ENCODE peak calls at places on chromosomes 16 and 17, in six cellular contexts. M is H1, X is K562, S is GM12878, Z is HCT116, E is HepG2. B is an unnamed sample.

GRCh38 chr16:53131363-53132071 is 76.7 kb downstream of the CHD9 start:
- DNase-seq in E (peak), X (peak), Z (no peak), M (no peak), S (no peak), B (peak)

GRCh38 chr16:89924298-89924924 is 1.3 kb downstream of the TUBB3 start:
- DNase-seq in Z (no peak), E (peak), X (peak), S (no peak), M (peak), B (peak)

GRCh38 chr17:49022391-49022941 is 25.3 kb downstream of the IGF2BP1 start:
- DNase-seq in X (peak), S (no peak), E (peak), Z (no peak), M (peak), B (no peak)

GRCh38 chr16:3282103-3282746 is 1.1 kb upstream of the ZNF263 start:
- DNase-seq in Z (no peak), X (no peak), M (no peak), S (no peak), E (peak), B (peak)

GRCh38 chr16:11251525-11252481 is 4.2 kb downstream of the SOCS1 start:
- DNase-seq in M (no peak), S (no peak), E (no peak), X (no peak), Z (no peak), B (no peak)

GRCh38 chr17:27362909-27363308 is 69.0 kb downstream of the WSB1 start:
- DNase-seq in Z (no peak), S (no peak), E (no peak), M (no peak), X (no peak), B (no peak)

GRCh38 chr17:16945513-16946201 is 26.3 kb downstream of the TNFRSF13B start:
- DNase-seq in M (no peak), E (no peak), S (no peak), Z (peak), X (no peak), B (peak)

GRCh38 chr16:85554791-85555548 is 58.2 kb upstream of the GSE1 start:
- DNase-seq in E (no peak), X (peak), S (no peak), Z (no peak), M (no peak), B (no peak)

GRCh38 chr16:10599626-10600025 is 19.2 kb upstream of the EMP2 start:
- DNase-seq in S (no peak), Z (no peak), M (no peak), X (no peak), E (no peak), B (no peak)

GRCh38 chr16:79395631-79396030 is 204.9 kb downstream of the MAF start:
- DNase-seq in M (no peak), Z (no peak), S (no peak), E (no peak), X (no peak), B (no peak)

GRCh38 chr17:31527606-31528005 is 136.1 kb downstream of the RAB11FIP4 start:
- DNase-seq in X (no peak), E (no peak), M (no peak), S (no peak), Z (no peak), B (no peak)

GRCh38 chr17:65079489-65079900 is 23.0 kb upstream of the GNA13 start:
- DNase-seq in S (no peak), M (no peak), E (no peak), Z (no peak), X (no peak), B (peak)

GRCh38 chr17:20920813-20921199 is 122.0 kb downstream of the USP22 start:
- DNase-seq in M (no peak), Z (no peak), X (no peak), S (no peak), E (no peak), B (no peak)

GRCh38 chr17:65453204-65453931 is 108.1 kb downstream of the AXIN2 start:
- DNase-seq in E (peak), M (no peak), S (no peak), X (no peak), Z (no peak), B (no peak)

GRCh38 chr16:11603331-11603750 is 16.6 kb upstream of the LITAF start:
- DNase-seq in Z (no peak), X (no peak), E (no peak), M (no peak), S (no peak), B (peak)

GRCh38 chr17:77510133-77510796 is 369.5 kb downstream of the SEC14L1 start:
- DNase-seq in X (no peak), E (no peak), S (no peak), Z (no peak), M (no peak), B (no peak)

GRCh38 chr16:25896412-25896811 is 204.7 kb downstream of the HS3ST4 start:
- DNase-seq in S (no peak), M (no peak), E (no peak), Z (no peak), X (no peak), B (no peak)

GRCh38 chr16:1981972-1982574 is 804 bp upstream of the NOXO1 start:
- DNase-seq in S (no peak), Z (no peak), M (no peak), E (peak), X (no peak), B (no peak)
- TF ChIP-seq YY1 in S (no peak), Z (no peak), M (no peak), E (no peak), X (no peak), B (no peak)

DNA sequence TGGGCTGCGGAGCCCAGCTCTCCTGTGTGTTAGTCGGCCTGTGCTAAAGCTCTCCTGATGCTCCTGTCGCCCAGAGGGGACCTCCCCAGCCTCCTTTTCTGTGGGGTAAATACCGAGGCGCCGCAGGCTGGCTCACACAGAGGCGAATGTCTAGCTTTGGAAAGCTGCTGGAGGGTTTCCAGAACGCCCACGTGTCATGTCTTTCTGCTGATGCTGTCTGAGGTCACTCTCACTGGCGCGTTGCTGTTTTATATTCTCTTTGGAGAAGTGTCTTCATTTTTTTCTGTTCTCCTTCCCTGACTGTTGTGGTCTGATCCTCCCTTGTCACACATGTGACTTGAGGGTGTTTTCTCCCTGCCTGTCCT is 91.9 kb upstream of the ZNF750 start:
- DNase-seq in Z (no peak), S (no peak), M (no peak), X (no peak), E (no peak), B (no peak)
- TF ChIP-seq SIN3A in Z (no peak), S (no peak), M (no peak), X (no peak), E (no peak), B (no peak)

GRCh38 chr17:78915872-78916632 is 9.1 kb downstream of the TIMP2 start:
- DNase-seq in S (no peak), X (no peak), Z (peak), E (no peak), M (no peak), B (no peak)
- TF ChIP-seq POLR2AphosphoS5 in S (no peak), X (no peak), Z (no peak), E (no peak), M (no peak), B (no peak)

GRCh38 chr16:74143171-74143570 is 153.4 kb upstream of the PSMD7 start:
- DNase-seq in S (no peak), X (no peak), M (no peak), E (no peak), Z (no peak), B (no peak)

GRCh38 chr16:74146643-74147042 is 150.0 kb upstream of the PSMD7 start:
- DNase-seq in X (no peak), S (no peak), E (no peak), M (no peak), Z (no peak), B (no peak)

GRCh38 chr16:74140557-74140956 is 156.1 kb upstream of the PSMD7 start:
- DNase-seq in E (no peak), Z (no peak), S (no peak), X (no peak), M (no peak), B (no peak)

DNA sequence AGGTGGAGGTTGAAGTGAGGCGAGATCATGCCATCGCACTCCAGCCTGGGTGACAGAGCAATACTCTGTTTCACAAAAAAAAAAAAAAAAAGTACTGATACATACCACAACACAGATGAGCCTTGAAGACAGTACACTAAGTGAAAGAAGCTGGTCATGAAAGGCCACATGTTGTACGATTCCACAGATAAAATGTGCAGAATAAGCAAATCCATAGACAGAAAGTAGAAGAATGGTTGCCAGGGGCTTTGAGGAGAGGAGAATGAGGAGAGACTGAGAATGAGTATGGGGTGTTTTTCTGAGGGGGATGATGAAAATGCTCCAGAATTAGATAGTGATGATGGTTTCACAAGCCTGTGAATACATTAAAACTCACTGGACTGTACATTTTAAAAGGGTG is 155.6 kb upstream of the PSMD7 start:
- DNase-seq in Z (no peak), E (no peak), M (no peak), S (no peak), X (no peak), B (no peak)
- TF ChIP-seq YY1 in Z (no peak), E (no peak), M (no peak), S (no peak), X (no peak), B (no peak)

GRCh38 chr16:46586011-46586577 is 35.1 kb downstream of the SHCBP1 start:
- DNase-seq in S (no peak), M (no peak), Z (no peak), E (no peak), X (no peak), B (no peak)
- TF ChIP-seq SIN3A in S (no peak), M (no peak), Z (no peak), E (no peak), X (no peak), B (no peak)

GRCh38 chr16:86932130-86932982 is 354.0 kb downstream of the FOXL1 start:
- DNase-seq in X (no peak), S (no peak), Z (no peak), E (no peak), M (no peak), B (no peak)

GRCh38 chr16:86930663-86931062 is 352.3 kb downstream of the FOXL1 start:
- DNase-seq in S (no peak), E (no peak), X (no peak), Z (no peak), M (no peak), B (no peak)

GRCh38 chr16:86930001-86930400 is 351.7 kb downstream of the FOXL1 start:
- DNase-seq in E (no peak), Z (no peak), X (no peak), S (no peak), M (no peak), B (no peak)

GRCh38 chr16:86929149-86929871 is 351.0 kb downstream of the FOXL1 start:
- DNase-seq in M (no peak), Z (no peak), X (peak), S (no peak), E (no peak), B (no peak)

DNA sequence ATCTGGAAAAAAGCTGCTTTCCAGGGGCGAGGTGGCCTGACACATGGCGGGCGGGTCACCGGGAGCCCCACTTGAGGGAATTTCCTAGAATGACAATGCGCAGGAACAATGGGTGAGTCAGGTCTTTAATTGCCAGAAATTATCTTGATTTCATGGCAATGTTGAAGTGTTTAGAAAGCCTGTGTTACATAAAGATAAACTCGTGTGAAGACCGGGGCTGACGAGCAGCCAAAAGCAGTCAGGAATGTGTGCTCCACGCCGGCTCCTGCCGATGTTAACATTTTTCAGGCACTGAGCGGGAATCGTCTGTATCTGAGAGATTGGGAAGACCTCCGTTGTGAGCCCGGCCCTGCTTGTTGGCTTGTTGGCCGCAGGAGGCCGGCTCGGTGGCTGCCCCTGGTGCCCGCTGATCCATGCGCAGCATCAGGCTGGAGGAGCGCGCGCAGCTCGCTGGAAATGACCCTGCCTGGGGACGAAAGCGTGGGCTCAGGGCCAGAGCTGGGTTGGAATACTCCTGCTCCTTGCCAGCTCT is 353.1 kb downstream of the FOXL1 start:
- DNase-seq in X (peak), E (no peak), S (no peak), M (no peak), Z (no peak), B (no peak)
- TF ChIP-seq POLR2AphosphoS5 in X (no peak), E (no peak), S (no peak), M (no peak), Z (no peak), B (no peak)

GRCh38 chr16:69921125-69921524 is 30.0 kb upstream of the CLEC18A start:
- DNase-seq in S (no peak), E (no peak), M (no peak), Z (no peak), X (no peak), B (no peak)
- TF ChIP-seq YY1 in S (no peak), E (no peak), M (no peak), Z (no peak), X (no peak), B (no peak)

GRCh38 chr17:75763613-75764416 is 1.2 kb downstream of the GALK1 start:
- DNase-seq in E (peak), X (peak), Z (no peak), S (no peak), M (no peak), B (peak)
- TF ChIP-seq SIN3A in E (no peak), X (no peak), Z (no peak), S (no peak), M (no peak), B (no peak)

GRCh38 chr16:54928421-54929089 is 2.1 kb upstream of the IRX5 start:
- DNase-seq in Z (no peak), E (no peak), M (no peak), X (peak), S (no peak), B (peak)
- TF ChIP-seq POLR2AphosphoS5 in Z (no peak), E (no peak), M (no peak), X (peak), S (no peak), B (peak)

GRCh38 chr16:30740364-30741251 is 7.6 kb upstream of the PHKG2 start:
- DNase-seq in E (no peak), X (peak), M (no peak), S (no peak), Z (peak), B (no peak)

GRCh38 chr16:30743690-30744089 is 4.5 kb upstream of the PHKG2 start:
- DNase-seq in E (no peak), X (no peak), S (no peak), Z (no peak), M (no peak), B (no peak)

GRCh38 chr16:30744146-30744545 is 4.1 kb upstream of the PHKG2 start:
- DNase-seq in M (no peak), Z (no peak), E (no peak), S (no peak), X (no peak), B (no peak)

GRCh38 chr16:30738984-30739951 is 9.0 kb upstream of the PHKG2 start:
- DNase-seq in Z (no peak), X (no peak), S (no peak), E (no peak), M (no peak), B (no peak)

GRCh38 chr16:30741461-30741914 is 6.7 kb upstream of the PHKG2 start:
- DNase-seq in M (no peak), E (peak), Z (peak), X (no peak), S (no peak), B (no peak)
- TF ChIP-seq YY1 in M (no peak), E (no peak), Z (no peak), X (no peak), S (no peak), B (no peak)